ENCODE peak calls at places on chromosomes 3 and 15, in seven cellular contexts. One of them, this sample, is unnamed.

GRCh38 chr15:74653426-74654082 is 37.9 kb downstream of the CLK3 start:
- DNase-seq in RWPE1: peak
- DNase-seq in body of pancreas: no peak
- DNase-seq in vagina: no peak
- DNase-seq in brain microvascular endothelial cell: peak
- DNase-seq in stimulated activated CD8-positive, alpha-beta memory T cell treated with anti-CD3 and anti-CD28 coated beads, Interleukin-4, amount 100 ng/mL, for 4 hours: no peak
- DNase-seq in choroid plexus epithelial cell: peak
- DNase-seq in this sample: no peak

GRCh38 chr3:108159865-108160264 is 62.4 kb downstream of the IFT57 start:
- DNase-seq in RWPE1: peak
- DNase-seq in stimulated activated CD8-positive, alpha-beta memory T cell treated with anti-CD3 and anti-CD28 coated beads, Interleukin-4, amount 100 ng/mL, for 4 hours: no peak
- DNase-seq in choroid plexus epithelial cell: peak
- DNase-seq in body of pancreas: no peak
- DNase-seq in brain microvascular endothelial cell: no peak
- DNase-seq in vagina: no peak
- DNase-seq in this sample: no peak

GRCh38 chr3:160968731-160969130 is 136.4 kb downstream of the B3GALNT1 start:
- DNase-seq in RWPE1: no peak
- DNase-seq in brain microvascular endothelial cell: peak
- DNase-seq in stimulated activated CD8-positive, alpha-beta memory T cell treated with anti-CD3 and anti-CD28 coated beads, Interleukin-4, amount 100 ng/mL, for 4 hours: no peak
- DNase-seq in body of pancreas: no peak
- DNase-seq in vagina: no peak
- DNase-seq in choroid plexus epithelial cell: peak
- DNase-seq in this sample: no peak

GRCh38 chr3:53974314-53974713 is 82.7 kb upstream of the SELENOK start:
- DNase-seq in RWPE1: no peak
- DNase-seq in body of pancreas: no peak
- DNase-seq in choroid plexus epithelial cell: peak
- DNase-seq in stimulated activated CD8-positive, alpha-beta memory T cell treated with anti-CD3 and anti-CD28 coated beads, Interleukin-4, amount 100 ng/mL, for 4 hours: no peak
- DNase-seq in vagina: no peak
- DNase-seq in brain microvascular endothelial cell: no peak
- DNase-seq in this sample: no peak

GRCh38 chr3:188271226-188271894 is 117.4 kb downstream of the LPP start:
- DNase-seq in body of pancreas: no peak
- DNase-seq in brain microvascular endothelial cell: no peak
- DNase-seq in stimulated activated CD8-positive, alpha-beta memory T cell treated with anti-CD3 and anti-CD28 coated beads, Interleukin-4, amount 100 ng/mL, for 4 hours: no peak
- DNase-seq in RWPE1: no peak
- DNase-seq in choroid plexus epithelial cell: no peak
- DNase-seq in vagina: no peak
- DNase-seq in this sample: no peak

GRCh38 chr15:68484696-68485400 is 52.9 kb upstream of the ITGA11 start:
- DNase-seq in brain microvascular endothelial cell: peak
- DNase-seq in choroid plexus epithelial cell: peak
- DNase-seq in RWPE1: no peak
- DNase-seq in body of pancreas: no peak
- DNase-seq in vagina: peak
- DNase-seq in stimulated activated CD8-positive, alpha-beta memory T cell treated with anti-CD3 and anti-CD28 coated beads, Interleukin-4, amount 100 ng/mL, for 4 hours: no peak
- DNase-seq in this sample: peak

GRCh38 chr3:160929595-160929994 is 173.6 kb downstream of the PPM1L start:
- DNase-seq in brain microvascular endothelial cell: peak
- DNase-seq in body of pancreas: peak
- DNase-seq in choroid plexus epithelial cell: peak
- DNase-seq in vagina: no peak
- DNase-seq in RWPE1: no peak
- DNase-seq in stimulated activated CD8-positive, alpha-beta memory T cell treated with anti-CD3 and anti-CD28 coated beads, Interleukin-4, amount 100 ng/mL, for 4 hours: no peak
- DNase-seq in this sample: no peak

GRCh38 chr15:97470417-97470816 is 490.1 kb upstream of the ARRDC4 start:
- DNase-seq in body of pancreas: no peak
- DNase-seq in RWPE1: no peak
- DNase-seq in vagina: no peak
- DNase-seq in choroid plexus epithelial cell: no peak
- DNase-seq in stimulated activated CD8-positive, alpha-beta memory T cell treated with anti-CD3 and anti-CD28 coated beads, Interleukin-4, amount 100 ng/mL, for 4 hours: no peak
- DNase-seq in brain microvascular endothelial cell: no peak
- DNase-seq in this sample: no peak

GRCh38 chr3:13624671-13625125 is 75.8 kb downstream of the FBLN2 start:
- DNase-seq in choroid plexus epithelial cell: no peak
- DNase-seq in RWPE1: no peak
- DNase-seq in body of pancreas: no peak
- DNase-seq in brain microvascular endothelial cell: no peak
- DNase-seq in vagina: no peak
- DNase-seq in stimulated activated CD8-positive, alpha-beta memory T cell treated with anti-CD3 and anti-CD28 coated beads, Interleukin-4, amount 100 ng/mL, for 4 hours: no peak
- DNase-seq in this sample: peak

GRCh38 chr3:111581403-111582113 is 13.6 kb downstream of the ZBED2 start:
- DNase-seq in RWPE1: no peak
- DNase-seq in choroid plexus epithelial cell: no peak
- DNase-seq in stimulated activated CD8-positive, alpha-beta memory T cell treated with anti-CD3 and anti-CD28 coated beads, Interleukin-4, amount 100 ng/mL, for 4 hours: no peak
- DNase-seq in body of pancreas: no peak
- DNase-seq in brain microvascular endothelial cell: no peak
- DNase-seq in vagina: no peak
- DNase-seq in this sample: no peak

GRCh38 chr3:30695302-30696061 is 89.1 kb downstream of the TGFBR2 start:
- DNase-seq in brain microvascular endothelial cell: no peak
- DNase-seq in stimulated activated CD8-positive, alpha-beta memory T cell treated with anti-CD3 and anti-CD28 coated beads, Interleukin-4, amount 100 ng/mL, for 4 hours: no peak
- DNase-seq in choroid plexus epithelial cell: no peak
- DNase-seq in vagina: no peak
- DNase-seq in RWPE1: no peak
- DNase-seq in body of pancreas: no peak
- DNase-seq in this sample: no peak

GRCh38 chr15:78212008-78212407 is 22.4 kb downstream of the ACSBG1 start:
- DNase-seq in vagina: no peak
- DNase-seq in RWPE1: no peak
- DNase-seq in stimulated activated CD8-positive, alpha-beta memory T cell treated with anti-CD3 and anti-CD28 coated beads, Interleukin-4, amount 100 ng/mL, for 4 hours: no peak
- DNase-seq in brain microvascular endothelial cell: no peak
- DNase-seq in body of pancreas: no peak
- DNase-seq in choroid plexus epithelial cell: no peak
- DNase-seq in this sample: peak

GRCh38 chr3:51718547-51719412 is 11.9 kb downstream of the GRM2 start:
- DNase-seq in RWPE1: peak
- DNase-seq in brain microvascular endothelial cell: peak
- DNase-seq in body of pancreas: peak
- DNase-seq in choroid plexus epithelial cell: peak
- DNase-seq in stimulated activated CD8-positive, alpha-beta memory T cell treated with anti-CD3 and anti-CD28 coated beads, Interleukin-4, amount 100 ng/mL, for 4 hours: no peak
- DNase-seq in vagina: no peak
- DNase-seq in this sample: peak

GRCh38 chr3:169508426-169508825 is 155.1 kb downstream of the MECOM start:
- DNase-seq in choroid plexus epithelial cell: peak
- DNase-seq in body of pancreas: no peak
- DNase-seq in brain microvascular endothelial cell: no peak
- DNase-seq in vagina: no peak
- DNase-seq in stimulated activated CD8-positive, alpha-beta memory T cell treated with anti-CD3 and anti-CD28 coated beads, Interleukin-4, amount 100 ng/mL, for 4 hours: no peak
- DNase-seq in RWPE1: no peak
- DNase-seq in this sample: no peak

GRCh38 chr3:81734742-81735141 is 26.7 kb downstream of the GBE1 start:
- DNase-seq in brain microvascular endothelial cell: no peak
- DNase-seq in RWPE1: peak
- DNase-seq in vagina: no peak
- DNase-seq in stimulated activated CD8-positive, alpha-beta memory T cell treated with anti-CD3 and anti-CD28 coated beads, Interleukin-4, amount 100 ng/mL, for 4 hours: no peak
- DNase-seq in body of pancreas: no peak
- DNase-seq in choroid plexus epithelial cell: no peak
- DNase-seq in this sample: no peak

GRCh38 chr3:194810076-194810475 is 124.4 kb downstream of the FAM43A start:
- DNase-seq in RWPE1: no peak
- DNase-seq in vagina: no peak
- DNase-seq in brain microvascular endothelial cell: no peak
- DNase-seq in choroid plexus epithelial cell: peak
- DNase-seq in body of pancreas: no peak
- DNase-seq in stimulated activated CD8-positive, alpha-beta memory T cell treated with anti-CD3 and anti-CD28 coated beads, Interleukin-4, amount 100 ng/mL, for 4 hours: no peak
- DNase-seq in this sample: no peak

GRCh38 chr3:170410428-170411029 is 8.1 kb upstream of the CLDN11 start:
- DNase-seq in stimulated activated CD8-positive, alpha-beta memory T cell treated with anti-CD3 and anti-CD28 coated beads, Interleukin-4, amount 100 ng/mL, for 4 hours: no peak
- DNase-seq in RWPE1: peak
- DNase-seq in body of pancreas: no peak
- DNase-seq in choroid plexus epithelial cell: peak
- DNase-seq in vagina: no peak
- DNase-seq in brain microvascular endothelial cell: no peak
- DNase-seq in this sample: no peak

GRCh38 chr3:196287066-196287404 is 491 bp downstream of the PCYT1A start:
- DNase-seq in vagina: no peak
- DNase-seq in stimulated activated CD8-positive, alpha-beta memory T cell treated with anti-CD3 and anti-CD28 coated beads, Interleukin-4, amount 100 ng/mL, for 4 hours: no peak
- DNase-seq in choroid plexus epithelial cell: peak
- DNase-seq in body of pancreas: peak
- DNase-seq in RWPE1: peak
- DNase-seq in brain microvascular endothelial cell: no peak
- DNase-seq in this sample: no peak

GRCh38 chr3:11248596-11248995 is 23.6 kb upstream of the ATG7 start:
- DNase-seq in RWPE1: no peak
- DNase-seq in stimulated activated CD8-positive, alpha-beta memory T cell treated with anti-CD3 and anti-CD28 coated beads, Interleukin-4, amount 100 ng/mL, for 4 hours: no peak
- DNase-seq in choroid plexus epithelial cell: no peak
- DNase-seq in vagina: no peak
- DNase-seq in body of pancreas: no peak
- DNase-seq in brain microvascular endothelial cell: peak
- DNase-seq in this sample: no peak

GRCh38 chr3:127475364-127475763 is 115.2 kb downstream of the TPRA1 start:
- DNase-seq in vagina: no peak
- DNase-seq in body of pancreas: no peak
- DNase-seq in brain microvascular endothelial cell: no peak
- DNase-seq in choroid plexus epithelial cell: no peak
- DNase-seq in stimulated activated CD8-positive, alpha-beta memory T cell treated with anti-CD3 and anti-CD28 coated beads, Interleukin-4, amount 100 ng/mL, for 4 hours: no peak
- DNase-seq in RWPE1: no peak
- DNase-seq in this sample: no peak

GRCh38 chr15:67531379-67532059 is 10.6 kb downstream of the C15orf61 start:
- DNase-seq in RWPE1: peak
- DNase-seq in choroid plexus epithelial cell: peak
- DNase-seq in body of pancreas: no peak
- DNase-seq in vagina: no peak
- DNase-seq in stimulated activated CD8-positive, alpha-beta memory T cell treated with anti-CD3 and anti-CD28 coated beads, Interleukin-4, amount 100 ng/mL, for 4 hours: no peak
- DNase-seq in brain microvascular endothelial cell: peak
- DNase-seq in this sample: no peak

GRCh38 chr3:10997196-10997595 is 4.6 kb downstream of the SLC6A1 start:
- DNase-seq in stimulated activated CD8-positive, alpha-beta memory T cell treated with anti-CD3 and anti-CD28 coated beads, Interleukin-4, amount 100 ng/mL, for 4 hours: no peak
- DNase-seq in choroid plexus epithelial cell: no peak
- DNase-seq in brain microvascular endothelial cell: no peak
- DNase-seq in vagina: no peak
- DNase-seq in RWPE1: no peak
- DNase-seq in body of pancreas: no peak
- DNase-seq in this sample: no peak

GRCh38 chr3:13009132-13009945 is 63.9 kb downstream of the IQSEC1 start:
- DNase-seq in choroid plexus epithelial cell: no peak
- DNase-seq in body of pancreas: peak
- DNase-seq in RWPE1: no peak
- DNase-seq in stimulated activated CD8-positive, alpha-beta memory T cell treated with anti-CD3 and anti-CD28 coated beads, Interleukin-4, amount 100 ng/mL, for 4 hours: peak
- DNase-seq in vagina: no peak
- DNase-seq in brain microvascular endothelial cell: no peak
- DNase-seq in this sample: no peak

GRCh38 chr3:35295875-35296274 is 343.4 kb upstream of the ARPP21 start:
- DNase-seq in RWPE1: no peak
- DNase-seq in stimulated activated CD8-positive, alpha-beta memory T cell treated with anti-CD3 and anti-CD28 coated beads, Interleukin-4, amount 100 ng/mL, for 4 hours: no peak
- DNase-seq in choroid plexus epithelial cell: no peak
- DNase-seq in body of pancreas: no peak
- DNase-seq in vagina: no peak
- DNase-seq in brain microvascular endothelial cell: no peak
- DNase-seq in this sample: no peak

GRCh38 chr15:76418352-76419140 is 82.0 kb downstream of the ISL2 start:
- DNase-seq in stimulated activated CD8-positive, alpha-beta memory T cell treated with anti-CD3 and anti-CD28 coated beads, Interleukin-4, amount 100 ng/mL, for 4 hours: no peak
- DNase-seq in choroid plexus epithelial cell: no peak
- DNase-seq in RWPE1: no peak
- DNase-seq in brain microvascular endothelial cell: no peak
- DNase-seq in vagina: no peak
- DNase-seq in body of pancreas: no peak
- DNase-seq in this sample: no peak

GRCh38 chr3:171770689-171771620 is 39.3 kb downstream of the PLD1 start:
- DNase-seq in stimulated activated CD8-positive, alpha-beta memory T cell treated with anti-CD3 and anti-CD28 coated beads, Interleukin-4, amount 100 ng/mL, for 4 hours: no peak
- DNase-seq in choroid plexus epithelial cell: peak
- DNase-seq in vagina: no peak
- DNase-seq in brain microvascular endothelial cell: peak
- DNase-seq in RWPE1: peak
- DNase-seq in body of pancreas: peak
- DNase-seq in this sample: peak

GRCh38 chr15:88477126-88477525 is 9.6 kb downstream of the MRPS11 start:
- DNase-seq in body of pancreas: no peak
- DNase-seq in brain microvascular endothelial cell: no peak
- DNase-seq in choroid plexus epithelial cell: no peak
- DNase-seq in stimulated activated CD8-positive, alpha-beta memory T cell treated with anti-CD3 and anti-CD28 coated beads, Interleukin-4, amount 100 ng/mL, for 4 hours: no peak
- DNase-seq in RWPE1: no peak
- DNase-seq in vagina: peak
- DNase-seq in this sample: no peak

GRCh38 chr3:3145831-3146230 is 19.1 kb downstream of the TRNT1 start:
- DNase-seq in RWPE1: no peak
- DNase-seq in vagina: no peak
- DNase-seq in choroid plexus epithelial cell: no peak
- DNase-seq in stimulated activated CD8-positive, alpha-beta memory T cell treated with anti-CD3 and anti-CD28 coated beads, Interleukin-4, amount 100 ng/mL, for 4 hours: no peak
- DNase-seq in body of pancreas: no peak
- DNase-seq in brain microvascular endothelial cell: peak
- DNase-seq in this sample: no peak

GRCh38 chr3:14883226-14883625 is 64.2 kb upstream of the NR2C2 start:
- DNase-seq in vagina: no peak
- DNase-seq in body of pancreas: no peak
- DNase-seq in choroid plexus epithelial cell: no peak
- DNase-seq in stimulated activated CD8-positive, alpha-beta memory T cell treated with anti-CD3 and anti-CD28 coated beads, Interleukin-4, amount 100 ng/mL, for 4 hours: no peak
- DNase-seq in RWPE1: no peak
- DNase-seq in brain microvascular endothelial cell: no peak
- DNase-seq in this sample: no peak

GRCh38 chr3:141367038-141367730 is 1.1 kb upstream of the ZBTB38 start:
- DNase-seq in RWPE1: peak
- DNase-seq in brain microvascular endothelial cell: peak
- DNase-seq in vagina: no peak
- DNase-seq in choroid plexus epithelial cell: peak
- DNase-seq in body of pancreas: no peak
- DNase-seq in stimulated activated CD8-positive, alpha-beta memory T cell treated with anti-CD3 and anti-CD28 coated beads, Interleukin-4, amount 100 ng/mL, for 4 hours: no peak
- DNase-seq in this sample: no peak

This sample was measured in H7.